ENCODE peak calls at places on chromosomes 6 and 20, in four cellular contexts. A is K562, I is OCI-LY7, E is cardiac muscle cell. D is an unnamed sample.

GRCh38 chr6:150024646-150025155 is 631 bp downstream of the RAET1L start:
- DNase-seq in E (no peak), I (no peak), A (no peak), D (no peak)

GRCh38 chr20:6388666-6389197 is 265.9 kb upstream of the FERMT1 start:
- DNase-seq in E (peak), I (no peak), A (no peak), D (no peak)

GRCh38 chr6:17905611-17906592 is 81.5 kb downstream of the KIF13A start:
- DNase-seq in A (no peak), E (no peak), I (no peak), D (peak)

GRCh38 chr6:150395388-150396009 is 26.7 kb downstream of the IYD start:
- DNase-seq in E (peak), I (peak), A (peak), D (peak)

GRCh38 chr20:56439784-56440291 is 27.8 kb downstream of the CASS4 start:
- DNase-seq in A (no peak), E (peak), I (no peak), D (peak)

GRCh38 chr6:447381-448165 is 56.0 kb downstream of the IRF4 start:
- DNase-seq in I (no peak), E (no peak), A (no peak), D (no peak)

GRCh38 chr6:149012040-149012545 is 265.3 kb downstream of the UST start:
- DNase-seq in A (no peak), E (peak), I (no peak), D (no peak)

GRCh38 chr6:43927525-43928210 is 157.7 kb downstream of the VEGFA start:
- DNase-seq in I (no peak), A (no peak), E (no peak), D (peak)

GRCh38 chr6:163490826-163491577 is 76.5 kb downstream of the QKI start:
- DNase-seq in A (no peak), E (peak), I (no peak), D (no peak)

GRCh38 chr6:163634514-163635171 is 220.1 kb downstream of the QKI start:
- DNase-seq in E (no peak), A (no peak), I (no peak), D (no peak)

GRCh38 chr6:37491161-37491829 is 8.4 kb downstream of the CCDC167 start:
- DNase-seq in I (no peak), A (no peak), E (no peak), D (no peak)

GRCh38 chr6:38783436-38784228 is 68.5 kb downstream of the DNAH8 start:
- DNase-seq in A (no peak), E (no peak), I (no peak), D (no peak)

GRCh38 chr6:4224082-4224978 is 89.0 kb upstream of the ECI2 start:
- DNase-seq in I (no peak), A (no peak), E (peak), D (no peak)

GRCh38 chr6:125485757-125486156 is 184.0 kb upstream of the HDDC2 start:
- DNase-seq in A (no peak), E (no peak), I (no peak), D (no peak)

GRCh38 chr6:43644940-43645612 is at the start of gene RSPH9:
- DNase-seq in E (peak), A (peak), I (no peak), D (no peak)

GRCh38 chr6:80425089-80425823 is 318.8 kb downstream of the BCKDHB start:
- DNase-seq in I (no peak), E (peak), A (no peak), D (no peak)

GRCh38 chr6:95280690-95281273 is 296.6 kb upstream of the MANEA start:
- DNase-seq in I (peak), E (peak), A (peak), D (no peak)

GRCh38 chr6:24743944-24744335 is 25.0 kb upstream of the C6orf62 start:
- DNase-seq in A (no peak), E (no peak), I (peak), D (no peak)

GRCh38 chr20:32764000-32764960 is 2.1 kb downstream of the DNMT3B start:
- DNase-seq in I (no peak), E (no peak), A (peak), D (no peak)

GRCh38 chr6:5670381-5670780 is 336.3 kb downstream of the NRN1 start:
- DNase-seq in E (no peak), I (no peak), A (no peak), D (no peak)

GRCh38 chr6:5673016-5673415 is 333.7 kb downstream of the NRN1 start:
- DNase-seq in E (no peak), A (no peak), I (no peak), D (no peak)

GRCh38 chr6:5671162-5671561 is 335.6 kb downstream of the NRN1 start:
- DNase-seq in I (no peak), A (peak), E (peak), D (no peak)

GRCh38 chr6:5672581-5673011 is 334.1 kb downstream of the NRN1 start:
- DNase-seq in E (peak), I (no peak), A (peak), D (no peak)

DNA sequence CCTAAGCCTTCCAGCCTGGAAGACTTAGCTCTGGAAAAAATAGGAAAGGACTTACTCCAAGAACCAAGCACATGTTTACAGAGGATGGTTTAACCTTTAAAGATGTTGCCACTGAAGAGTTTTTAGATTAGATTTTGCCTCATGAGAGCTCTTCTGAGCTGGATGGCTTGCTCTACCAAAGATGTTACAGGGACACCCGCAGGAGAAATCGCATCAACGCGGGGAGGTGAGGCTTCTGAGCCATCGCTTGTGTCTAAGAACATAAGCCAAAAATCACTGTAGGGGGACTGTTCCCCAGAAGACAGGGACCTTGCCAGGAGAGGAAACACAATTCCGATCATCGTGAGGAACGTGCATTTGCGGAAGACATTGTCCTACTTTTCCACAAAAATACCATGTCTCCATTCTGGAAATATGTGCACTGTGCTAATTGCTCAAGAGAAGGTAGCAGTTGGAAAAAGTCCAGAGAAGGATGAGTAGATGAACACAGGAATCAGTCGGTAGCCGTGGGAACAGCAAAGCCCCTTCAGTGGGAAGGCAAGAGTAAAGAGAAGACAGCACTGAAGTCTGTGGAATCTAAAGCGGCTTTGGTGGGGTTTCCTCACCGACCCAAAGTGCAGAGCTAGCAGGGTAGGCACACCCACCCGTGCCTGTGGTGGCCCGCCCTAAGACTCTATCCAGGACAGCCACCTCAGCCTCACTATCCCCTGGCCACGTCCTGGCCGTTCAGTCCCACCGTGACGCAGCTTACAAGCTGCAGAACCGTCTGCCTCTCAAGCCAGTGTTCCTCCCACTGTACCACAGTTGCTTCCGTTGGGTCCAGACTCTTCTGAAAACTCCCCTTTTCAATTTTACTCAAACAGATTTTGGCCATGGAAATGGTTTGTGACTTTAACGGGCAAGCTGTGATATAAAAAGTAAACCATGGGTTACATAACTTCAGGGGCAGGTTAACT is 334.8 kb downstream of the NRN1 start:
- DNase-seq in A (no peak), I (peak), E (no peak), D (no peak)
- H3K4me3 ChIP-seq in A (no peak), I (no peak), E (no peak), D (no peak)

GRCh38 chr20:4898282-4898681 is 103.0 kb downstream of the SLC23A2 start:
- DNase-seq in A (no peak), E (peak), I (no peak), D (peak)

GRCh38 chr20:4897600-4897999 is 103.7 kb downstream of the SLC23A2 start:
- DNase-seq in E (no peak), A (no peak), I (no peak), D (no peak)

GRCh38 chr20:4896119-4896700 is 105.1 kb downstream of the SLC23A2 start:
- DNase-seq in E (no peak), I (no peak), A (no peak), D (no peak)

GRCh38 chr20:4898845-4899244 is 102.5 kb downstream of the SLC23A2 start:
- DNase-seq in E (no peak), A (no peak), I (no peak), D (no peak)

GRCh38 chr20:4896971-4897497 is 104.3 kb downstream of the SLC23A2 start:
- DNase-seq in A (no peak), E (no peak), I (peak), D (peak)
- TF ChIP-seq CTCF in A (peak), E (no peak), I (peak), D (no peak)

DNA sequence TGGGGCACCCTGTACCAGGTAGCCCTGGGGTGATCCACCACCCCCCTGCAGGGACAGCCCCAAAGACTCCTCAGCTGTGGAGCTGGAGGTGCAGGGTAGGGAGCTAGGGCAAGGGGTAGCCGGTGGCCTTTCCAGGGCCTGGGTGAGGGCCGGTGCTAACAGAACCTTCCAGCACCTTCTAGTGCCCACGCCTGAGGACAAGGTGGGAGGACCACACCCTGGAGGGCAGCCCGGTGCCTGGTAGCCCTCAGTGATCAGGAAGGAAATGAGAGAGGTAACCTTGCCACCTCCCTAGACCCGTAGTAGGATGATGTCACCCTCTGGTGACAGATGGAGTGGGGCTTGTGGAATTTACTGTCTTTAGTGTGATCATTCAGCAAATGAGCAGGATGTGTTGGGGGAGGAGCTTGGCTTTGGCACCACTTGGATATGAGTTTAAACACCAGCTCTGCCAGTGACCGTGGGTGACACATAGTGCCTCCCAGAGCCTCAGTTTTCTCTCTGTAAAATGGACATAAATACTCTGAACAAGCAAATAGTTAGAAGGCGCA is 187.7 kb downstream of the NFATC2 start:
- DNase-seq in I (no peak), A (no peak), E (no peak), D (peak)
- H3K4me3 ChIP-seq in I (no peak), A (no peak), E (no peak), D (no peak)

GRCh38 chr6:36245572-36246031 is 24.3 kb upstream of the PNPLA1 start:
- DNase-seq in A (peak), E (no peak), I (peak), D (no peak)
- TF ChIP-seq CTCF in A (peak), E (peak), I (peak), D (no peak)

DNA sequence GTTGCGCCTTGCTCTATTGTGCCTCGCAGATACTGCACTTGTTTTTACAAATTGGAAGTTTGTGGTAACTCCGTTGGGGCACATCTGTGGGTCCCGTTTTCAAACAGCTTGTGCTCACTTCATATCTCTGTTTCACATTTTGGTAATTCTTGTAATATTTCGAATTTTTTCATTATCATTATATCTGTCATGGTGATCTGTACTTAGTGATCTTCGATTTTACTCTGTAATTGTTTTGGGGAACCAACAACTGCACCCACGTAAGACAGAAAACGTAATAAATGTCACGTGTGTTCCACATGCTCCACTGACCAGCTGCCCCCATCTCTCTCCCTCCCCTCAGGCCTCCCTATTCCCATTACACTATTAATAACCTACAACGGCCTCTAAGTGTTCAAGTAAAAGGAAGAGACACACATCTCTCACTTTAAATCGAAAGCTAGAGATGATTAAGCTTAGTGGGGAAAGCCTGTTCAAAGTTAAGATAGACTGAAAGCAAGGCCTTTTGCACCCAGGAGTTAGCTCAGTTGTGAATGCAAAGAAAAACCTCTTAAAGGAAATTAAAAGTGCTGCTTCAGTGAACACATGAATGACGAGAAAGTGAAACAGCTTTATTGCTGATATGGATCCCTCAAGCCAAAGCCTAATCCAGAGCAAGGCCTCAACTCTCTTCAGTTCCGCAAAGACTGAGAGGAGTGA is 26.9 kb downstream of the TTLL2 start:
- DNase-seq in A (no peak), I (no peak), E (no peak), D (no peak)
- H3K4me3 ChIP-seq in A (no peak), I (no peak), E (no peak), D (no peak)

GRCh38 chr20:17611540-17612286 is 41.8 kb downstream of the DSTN start:
- DNase-seq in I (peak), E (peak), A (no peak), D (peak)
- TF ChIP-seq CTCF in I (peak), E (peak), A (peak), D (peak)

D was measured in PC-9.